ENCODE peak calls at places on chromosomes 16 and 17, in five cellular contexts. B, R, D, Z and W are unnamed samples.
A peak's percentile ranks its signal among the peaks of the same experiment; 100 is the strongest.

GRCh38 chr17:72622661-72623433 is 469.6 kb downstream of the SLC39A11 start:
- DNase-seq in B (no peak), R (no peak), D (no peak), Z (no peak), W (no peak)

GRCh38 chr16:11560701-11561439 is 25.8 kb downstream of the LITAF start:
- DNase-seq in B (no peak), R (no peak), D (no peak), Z (peak; percentile 68), W (no peak)

GRCh38 chr16:50037791-50038190 is 12.8 kb downstream of the CNEP1R1 start:
- DNase-seq in B (no peak), R (no peak), D (no peak), Z (no peak), W (no peak)

GRCh38 chr16:66026211-66026610 is 340.3 kb upstream of the CDH5 start:
- DNase-seq in B (no peak), R (no peak), D (no peak), Z (no peak), W (no peak)

GRCh38 chr16:51898872-51899271 is 648.1 kb downstream of the TOX3 start:
- DNase-seq in B (no peak), R (no peak), D (no peak), Z (no peak), W (no peak)

GRCh38 chr17:4591529-4591928 is 7.2 kb downstream of the SMTNL2 start:
- DNase-seq in B (no peak), R (peak; percentile 80), D (no peak), Z (no peak), W (no peak)

GRCh38 chr16:71700822-71701221 is 23.7 kb downstream of the PHLPP2 start:
- DNase-seq in B (no peak), R (no peak), D (no peak), Z (no peak), W (no peak)

GRCh38 chr17:28810437-28810836 is 32.2 kb downstream of the FAM222B start:
- DNase-seq in B (no peak), R (no peak), D (no peak), Z (no peak), W (no peak)

GRCh38 chr16:58511933-58512815 is 3.1 kb upstream of the SETD6 start:
- DNase-seq in B (peak; percentile 88), R (peak; percentile 58), D (peak; percentile 73), Z (peak; percentile 65), W (peak; percentile 88)

GRCh38 chr16:46746821-46747776 is 1.0 kb downstream of the MYLK3 start:
- DNase-seq in B (no peak), R (no peak), D (peak; percentile 83), Z (no peak), W (no peak)

GRCh38 chr16:5668553-5668952 is 571.0 kb upstream of the EEF2KMT start:
- DNase-seq in B (no peak), R (no peak), D (no peak), Z (no peak), W (no peak)

DNA sequence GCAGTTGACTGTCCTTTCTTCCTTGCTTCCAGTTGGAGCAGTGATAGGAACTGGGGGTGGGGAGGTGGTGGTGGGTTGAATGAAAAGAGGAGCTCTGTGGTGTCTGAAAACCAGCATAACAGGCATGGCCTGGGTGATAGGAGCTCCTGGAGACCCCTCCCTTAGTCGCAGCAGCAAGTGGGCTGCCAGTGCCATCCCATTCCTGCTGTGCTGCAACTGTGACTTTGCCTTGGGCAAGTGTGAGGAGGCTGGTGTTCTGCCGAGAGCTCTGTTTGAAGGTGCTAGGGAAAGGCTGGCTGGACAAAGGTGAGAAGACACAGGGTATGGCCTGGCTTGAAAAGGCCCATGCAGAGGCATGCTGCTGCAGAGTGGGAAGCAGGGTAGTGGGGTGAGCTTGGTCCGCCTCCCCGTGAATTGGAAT is 2.7 kb upstream of the CDK5R1 start:
- DNase-seq in B (no peak), R (no peak), D (no peak), Z (no peak), W (no peak)
- TF ChIP-seq POLR2A in B (no peak), R (no peak), D (no peak), Z (no peak), W (no peak)

GRCh38 chr16:1420540-1421205 is at the start of gene UQCC4:
- DNase-seq in B (peak; percentile 99), R (peak; percentile 97), D (peak; percentile 99), Z (peak; percentile 99), W (peak; percentile 100)
- TF ChIP-seq POLR2A in B (no peak), R (peak; percentile 51), D (no peak), Z (peak; percentile 78), W (peak; percentile 89)

GRCh38 chr16:90048347-90048722 is 28.8 kb downstream of the PRDM7 start:
- DNase-seq in B (no peak), R (no peak), D (no peak), Z (no peak), W (no peak)

GRCh38 chr16:90046122-90046970 is 27.1 kb upstream of the DBNDD1 start:
- DNase-seq in B (no peak), R (no peak), D (no peak), Z (no peak), W (no peak)

GRCh38 chr16:90048737-90049330 is 28.3 kb downstream of the PRDM7 start:
- DNase-seq in B (no peak), R (no peak), D (no peak), Z (no peak), W (no peak)

GRCh38 chr16:90047714-90048346 is 28.6 kb upstream of the DBNDD1 start:
- DNase-seq in B (no peak), R (no peak), D (no peak), Z (peak; percentile 41), W (no peak)

GRCh38 chr16:90046971-90047713 is 27.9 kb upstream of the DBNDD1 start:
- DNase-seq in B (peak; percentile 80), R (peak; percentile 76), D (peak; percentile 70), Z (peak; percentile 84), W (peak; percentile 18)
- TF ChIP-seq POLR2A in B (no peak), R (no peak), D (no peak), Z (peak; percentile 23), W (no peak)

GRCh38 chr16:4474192-4474961 is at the start of gene NMRAL1:
- DNase-seq in B (peak; percentile 92), R (no peak), D (peak; percentile 92), Z (peak; percentile 87), W (peak; percentile 89)
- TF ChIP-seq POLR2A in B (peak; percentile 26), R (peak; percentile 51), D (no peak), Z (peak; percentile 58), W (peak; percentile 63)